ENCODE peak calls at places on chromosomes 5 and 9, in ten cellular contexts. K is neuronal stem cell; M is mammary epithelial cell; C is testis; E is naive thymus-derived CD4-positive, alpha-beta T cell; B is thyroid gland; T is OCI-LY7; G is CD8-positive, alpha-beta T cell; P is left ventricle myocardium inferior; H is uterus. Q is an unnamed sample.

GRCh38 chr9:94922691-94923107 is 196.2 kb downstream of the AOPEP start:
- DNase-seq in K (no peak), M (peak; percentile 48), C (no peak), E (no peak), B (no peak), T (peak; percentile 2), G (no peak), P (no peak), H (peak; percentile 89), Q (no peak)

GRCh38 chr9:75851917-75852316 is 38.6 kb upstream of the PCSK5 start:
- DNase-seq in K (no peak), M (no peak), C (no peak), E (no peak), B (no peak), T (no peak), G (no peak), P (no peak), H (no peak), Q (no peak)

GRCh38 chr9:93261281-93261680 is 77.3 kb downstream of the WNK2 start:
- DNase-seq in K (no peak), M (no peak), C (peak; percentile 10), E (no peak), B (no peak), T (peak; percentile 81), G (no peak), P (no peak), H (no peak), Q (no peak)

GRCh38 chr9:8337834-8338233 is 538.3 kb upstream of the DMAC1 start:
- DNase-seq in K (no peak), M (no peak), C (no peak), E (no peak), B (no peak), T (no peak), G (no peak), P (no peak), H (no peak), Q (no peak)

GRCh38 chr5:96235008-96235910 is 197.8 kb downstream of the PCSK1 start:
- DNase-seq in K (no peak), M (no peak), C (peak; percentile 20), E (no peak), B (no peak), T (no peak), G (no peak), P (no peak), H (no peak), Q (no peak)

GRCh38 chr9:35728041-35728971 is 3.7 kb downstream of the TLN1 start:
- DNase-seq in K (peak; percentile 72), M (peak; percentile 68), C (peak; percentile 82), E (peak; percentile 25), B (peak; percentile 70), T (peak; percentile 63), G (no peak), P (peak; percentile 79), H (peak; percentile 92), Q (peak; percentile 78)

GRCh38 chr5:172412724-172413260 is 41.5 kb downstream of the SH3PXD2B start:
- DNase-seq in K (no peak), M (peak; percentile 45), C (peak; percentile 87), E (no peak), B (peak; percentile 51), T (no peak), G (no peak), P (peak; percentile 91), H (peak; percentile 93), Q (no peak)

GRCh38 chr5:126927424-126927823 is 102.9 kb downstream of the MARCHF3 start:
- DNase-seq in K (no peak), M (no peak), C (no peak), E (no peak), B (no peak), T (no peak), G (no peak), P (no peak), H (no peak), Q (no peak)

GRCh38 chr9:133371261-133371711 is 4.6 kb downstream of the SURF4 start:
- DNase-seq in K (no peak), M (no peak), C (no peak), E (peak; percentile 54), B (no peak), T (no peak), G (peak; percentile 28), P (no peak), H (no peak), Q (peak; percentile 78)

GRCh38 chr5:150241298-150242225 is 48.0 kb downstream of the CAMK2A start:
- DNase-seq in K (no peak), M (no peak), C (no peak), E (no peak), B (no peak), T (no peak), G (no peak), P (no peak), H (no peak), Q (no peak)

GRCh38 chr5:137462816-137463520 is 36.2 kb downstream of the SPOCK1 start:
- DNase-seq in K (no peak), M (no peak), C (no peak), E (no peak), B (no peak), T (no peak), G (no peak), P (no peak), H (no peak), Q (no peak)

GRCh38 chr9:96686638-96687335 is 31.7 kb upstream of the PRXL2C start:
- DNase-seq in K (peak; percentile 56), M (peak; percentile 67), C (peak; percentile 89), E (peak; percentile 72), B (peak; percentile 88), T (peak; percentile 60), G (peak; percentile 64), P (peak; percentile 83), H (peak; percentile 74), Q (peak; percentile 67)

GRCh38 chr5:142929602-142930001 is 159.4 kb downstream of the ARHGAP26 start:
- DNase-seq in K (no peak), M (no peak), C (no peak), E (no peak), B (no peak), T (no peak), G (no peak), P (no peak), H (no peak), Q (no peak)

GRCh38 chr5:96284727-96285389 is 148.2 kb downstream of the PCSK1 start:
- DNase-seq in K (no peak), M (no peak), C (no peak), E (no peak), B (no peak), T (no peak), G (no peak), P (no peak), H (no peak), Q (no peak)

GRCh38 chr9:69905291-69905690 is 84.7 kb downstream of the CFAP95 start:
- DNase-seq in K (no peak), M (peak; percentile 45), C (no peak), E (no peak), B (no peak), T (no peak), G (no peak), P (no peak), H (no peak), Q (no peak)

DNA sequence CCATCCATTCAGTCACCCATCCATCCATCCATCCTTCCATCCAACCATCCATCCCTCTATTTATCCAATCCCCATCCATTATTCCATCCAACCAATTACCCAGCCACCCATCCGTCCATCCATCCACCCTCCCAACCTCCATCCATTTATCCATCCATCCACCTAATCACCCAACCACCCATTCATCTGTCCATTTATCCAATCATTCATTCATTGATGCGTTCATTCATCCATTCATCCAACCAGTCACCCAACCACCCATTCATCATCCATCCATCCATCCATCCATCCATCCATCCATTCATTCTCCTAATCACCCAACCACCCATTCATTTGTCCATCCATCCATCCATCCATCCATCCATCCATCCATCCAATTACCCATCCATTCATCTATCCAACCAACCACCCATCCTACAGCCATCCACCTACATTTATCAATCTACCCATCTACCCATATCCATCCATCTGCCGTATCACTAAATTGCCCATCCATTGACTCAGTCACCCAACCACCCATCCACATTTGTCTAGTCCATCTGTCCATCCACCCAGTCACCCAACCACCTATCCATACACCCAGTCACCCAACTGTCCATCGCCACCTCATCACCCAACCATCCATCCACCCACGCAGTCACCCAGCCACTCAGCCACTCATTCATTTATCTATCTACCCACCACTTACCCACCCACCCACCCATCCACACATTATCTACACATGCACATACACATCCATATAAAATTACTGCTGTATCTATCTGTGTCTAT is 165.4 kb downstream of the TRIO start:
- DNase-seq in K (no peak), M (no peak), C (no peak), E (no peak), B (no peak), T (no peak), G (no peak), P (no peak), H (no peak), Q (no peak)
- H3K36me3 ChIP-seq in K (peaks cover 28% of the 10 kb centered on the region), M (peaks cover 41% of the 10 kb centered on the region), C (no peaks in the 10 kb centered on the region), E (no peaks in the 10 kb centered on the region), B (peaks cover 3% of the 10 kb centered on the region), T (peaks cover 4% of the 10 kb centered on the region), G (no peaks in the 10 kb centered on the region), P (peaks cover 60% of the 10 kb centered on the region), H (no peaks in the 10 kb centered on the region), Q (no peaks in the 10 kb centered on the region)

GRCh38 chr9:129038109-129038852 is 1.9 kb downstream of the MIGA2 start:
- DNase-seq in K (no peak), M (no peak), C (peak; percentile 54), E (no peak), B (peak; percentile 46), T (no peak), G (no peak), P (peak; percentile 73), H (no peak), Q (no peak)
- H3K4me3 ChIP-seq in K (peak overlapping the region; percentile 98), M (peak overlapping the region; percentile 22), C (no peak overlapping the region), E (no peak overlapping the region), B (no peak overlapping the region), T (peak overlapping the region; percentile 95), G (no peak overlapping the region), P (peak overlapping the region; percentile 100), H (no peak overlapping the region), Q (no peak overlapping the region)

GRCh38 chr9:125021069-125021468 is 80.2 kb upstream of the GOLGA1 start:
- DNase-seq in K (no peak), M (no peak), C (no peak), E (no peak), B (no peak), T (no peak), G (no peak), P (no peak), H (no peak), Q (no peak)
- H3K36me3 ChIP-seq in K (peaks cover 5% of the 10 kb centered on the region), M (peaks cover 3% of the 10 kb centered on the region), C (no peaks in the 10 kb centered on the region), E (peaks cover 25% of the 10 kb centered on the region), B (no peaks in the 10 kb centered on the region), T (peaks cover 82% of the 10 kb centered on the region), G (no peaks in the 10 kb centered on the region), P (peaks cover 41% of the 10 kb centered on the region), H (no peaks in the 10 kb centered on the region), Q (peaks cover 36% of the 10 kb centered on the region)

GRCh38 chr9:12861035-12861434 is 86.2 kb downstream of the LURAP1L start:
- DNase-seq in K (no peak), M (no peak), C (no peak), E (no peak), B (no peak), T (no peak), G (no peak), P (no peak), H (no peak), Q (no peak)
- H3K4me3 ChIP-seq in K (no peak overlapping the region), M (no peak overlapping the region), C (no peak overlapping the region), E (no peak overlapping the region), B (no peak overlapping the region), T (no peak overlapping the region), G (no peak overlapping the region), P (no peak overlapping the region), H (no peak overlapping the region), Q (no peak overlapping the region)

Q was measured in CD4-positive, CD25-positive, alpha-beta regulatory T cell.